ENCODE peak calls at places on chromosome 21, in four cellular contexts. Q is right atrium auricular region; T is CD4-positive, alpha-beta memory T cell; E is stomach. W is an unnamed sample.
A peak's percentile ranks its signal among the peaks of the same experiment; 100 is the strongest.

GRCh38 chr21:25428537-25428936 is 178.7 kb downstream of the MRPL39 start:
- DNase-seq in Q (no peak), T (no peak), E (no peak), W (no peak)

GRCh38 chr21:29378814-29379213 is 80.1 kb downstream of the BACH1 start:
- DNase-seq in Q (no peak), T (no peak), E (peak; percentile 34), W (no peak)

GRCh38 chr21:17343055-17343454 is 169.8 kb upstream of the CXADR start:
- DNase-seq in Q (no peak), T (no peak), E (no peak), W (no peak)

GRCh38 chr21:43602277-43603229 is 56.7 kb downstream of the HSF2BP start:
- DNase-seq in Q (no peak), T (no peak), E (no peak), W (no peak)

GRCh38 chr21:40099809-40100208 is 232.6 kb downstream of the PCP4 start:
- DNase-seq in Q (no peak), T (no peak), E (no peak), W (no peak)

GRCh38 chr21:24840287-24840686 is 767.0 kb downstream of the MRPL39 start:
- DNase-seq in Q (no peak), T (no peak), E (no peak), W (no peak)

GRCh38 chr21:31162827-31163226 is 124.6 kb upstream of the KRTAP19-8 start:
- DNase-seq in Q (no peak), T (no peak), E (no peak), W (no peak)

GRCh38 chr21:36316872-36317484 is 3.0 kb upstream of the MORC3 start:
- DNase-seq in Q (no peak), T (no peak), E (no peak), W (no peak)

GRCh38 chr21:27715131-27715530 is 748.2 kb upstream of the ADAMTS5 start:
- DNase-seq in Q (no peak), T (no peak), E (no peak), W (no peak)

GRCh38 chr21:25862596-25862995 is 127.8 kb downstream of the GABPA start:
- DNase-seq in Q (no peak), T (no peak), E (no peak), W (no peak)

DNA sequence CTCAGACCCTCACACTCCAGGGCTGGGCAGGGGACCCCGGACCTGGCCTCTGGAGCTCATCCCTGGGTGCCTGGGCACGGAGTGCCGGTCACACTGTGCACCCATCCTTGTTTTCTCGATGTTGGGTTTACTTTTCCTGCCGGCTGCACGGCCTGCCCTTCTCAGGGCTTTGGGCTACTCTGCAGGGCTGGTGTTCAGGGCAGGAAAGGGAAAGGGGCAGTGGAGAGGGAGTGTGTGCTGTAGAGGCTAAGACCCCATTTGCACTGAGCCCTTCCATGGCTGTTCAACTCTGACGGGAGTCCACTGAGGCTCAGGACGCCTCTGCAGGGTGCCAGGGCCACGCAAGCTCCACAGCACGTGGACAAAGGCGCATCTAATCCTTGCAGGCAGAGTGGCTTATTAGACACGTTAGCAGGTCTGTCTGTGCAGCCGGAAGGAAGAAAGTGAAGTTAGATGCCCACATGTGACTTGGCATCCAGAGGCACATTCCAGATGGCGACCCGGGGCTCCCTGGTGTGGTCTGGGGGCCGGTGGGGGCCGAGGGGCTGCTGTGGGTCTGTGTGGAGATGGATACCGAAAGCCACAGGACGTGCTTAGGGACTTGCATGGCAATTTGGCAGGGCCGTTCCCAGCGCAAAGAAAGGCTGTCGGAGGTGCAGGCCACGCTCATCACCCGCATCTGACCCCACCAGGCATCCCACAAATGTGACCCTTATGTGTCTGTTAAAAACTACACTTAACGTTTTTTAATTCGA is 33.6 kb downstream of the COL18A1 start:
- DNase-seq in Q (no peak), T (peak; percentile 36), E (no peak), W (no peak)
- H3K4me3 ChIP-seq in Q (no peak overlapping the region), T (peak overlapping the region; percentile 44), E (peak overlapping the region; percentile 24), W (peak overlapping the region; percentile 30)

DNA sequence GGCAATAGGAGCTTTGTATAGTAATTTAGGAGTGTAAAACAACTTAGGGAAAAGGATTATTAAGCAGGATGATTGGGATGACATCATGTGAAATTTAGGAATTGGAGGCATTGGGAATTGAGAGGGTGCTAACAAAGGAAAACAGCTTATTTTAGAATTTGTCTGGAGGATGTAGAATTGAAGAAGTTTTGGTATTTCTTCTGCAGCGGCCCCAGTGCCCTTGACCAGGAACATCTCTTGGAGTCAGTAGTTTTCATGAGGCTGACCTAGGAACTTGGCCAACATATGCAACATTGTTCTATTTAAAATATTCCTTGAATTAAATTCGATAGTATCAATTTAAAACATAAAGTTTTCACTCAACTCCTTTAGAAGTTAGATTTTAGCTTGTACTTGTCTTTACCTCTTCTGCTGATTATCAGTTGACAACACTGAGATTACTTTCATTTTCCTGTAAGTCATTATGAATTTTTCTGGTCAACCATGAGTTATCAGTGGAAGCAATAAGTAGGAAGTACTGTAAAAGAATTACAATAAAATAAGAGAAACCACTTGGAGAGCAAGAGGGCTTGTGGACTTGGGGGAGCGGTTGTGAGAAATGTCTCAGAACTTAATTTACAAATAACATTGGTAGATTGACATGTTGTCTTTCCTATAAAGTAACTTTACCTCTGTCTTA is 52.8 kb downstream of the DYRK1A start:
- DNase-seq in Q (no peak), T (no peak), E (no peak), W (no peak)
- H3K36me3 ChIP-seq in Q (no peaks in the 10 kb centered on the region), T (peaks cover 16% of the 10 kb centered on the region), E (no peaks in the 10 kb centered on the region), W (no peaks in the 10 kb centered on the region)

GRCh38 chr21:38821959-38822682 is 16.4 kb downstream of the ETS2 start:
- DNase-seq in Q (no peak), T (no peak), E (no peak), W (peak; percentile 24)
- H3K4me1 ChIP-seq in Q (peaks cover 25% of the 10 kb centered on the region), T (no peaks in the 10 kb centered on the region), E (peaks cover 48% of the 10 kb centered on the region), W (peaks cover 21% of the 10 kb centered on the region)

DNA sequence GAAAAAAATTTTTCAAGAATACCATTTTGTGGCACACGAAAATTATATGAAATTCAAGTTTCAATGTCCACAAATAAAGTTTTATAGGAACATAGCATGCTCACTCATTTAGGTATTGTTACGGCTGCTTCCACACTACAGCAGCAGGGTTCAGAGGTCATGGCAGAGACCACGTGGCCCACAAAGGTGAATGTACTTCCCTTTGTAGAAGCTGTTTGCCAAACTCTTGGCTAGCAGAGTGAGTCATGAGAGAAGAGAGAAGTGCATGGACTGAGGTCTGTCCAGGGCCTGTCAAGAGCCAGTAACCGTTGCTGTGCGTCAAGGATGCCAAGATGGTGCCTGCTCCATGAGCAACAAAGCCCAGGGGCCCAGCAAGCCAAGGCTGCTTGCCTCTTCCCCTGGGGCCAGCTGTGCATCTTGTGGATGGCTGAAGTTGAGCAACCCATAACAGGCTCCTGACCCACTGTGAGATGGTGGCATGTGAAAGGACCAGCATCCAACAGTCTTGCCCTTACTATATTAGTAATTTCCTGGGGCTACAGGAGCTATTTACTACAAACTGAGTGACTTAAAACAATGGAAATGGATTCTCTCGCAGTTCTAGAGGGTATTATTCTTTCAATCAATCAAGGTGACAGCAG is 64.8 kb upstream of the ATP5PO start:
- DNase-seq in Q (no peak), T (no peak), E (no peak), W (no peak)
- H3K4me3 ChIP-seq in Q (no peak overlapping the region), T (no peak overlapping the region), E (no peak overlapping the region), W (no peak overlapping the region)